ENCODE peak calls at places on chromosomes 13 and 19, in ten cellular contexts. S, A, Q, X, R, N, E, V, U and L are unnamed samples.
A peak's percentile ranks its signal among the peaks of the same experiment; 100 is the strongest.

GRCh38 chr19:4455742-4456565 is 1.6 kb downstream of the UBXN6 start:
- DNase-seq in U (peak; percentile 79), R (no peak), S (no peak), N (no peak), E (peak; percentile 48), X (peak; percentile 41), V (peak; percentile 74), A (peak; percentile 48), Q (no peak), L (peak; percentile 57)

GRCh38 chr19:54549224-54549623 is 24.4 kb upstream of the LILRA2 start:
- DNase-seq in R (no peak), A (no peak), Q (no peak), U (no peak), E (no peak), V (no peak), S (no peak), N (no peak), X (no peak), L (no peak)

GRCh38 chr19:4007836-4008539 is 452 bp downstream of the PIAS4 start:
- DNase-seq in R (no peak), U (peak; percentile 63), X (no peak), V (no peak), Q (no peak), E (peak; percentile 48), N (no peak), A (no peak), S (no peak), L (peak; percentile 71)

GRCh38 chr19:53772943-53773342 is 51.2 kb downstream of the NLRP12 start:
- DNase-seq in Q (peak; percentile 67), N (no peak), S (peak; percentile 49), X (peak; percentile 87), A (peak; percentile 59), U (peak; percentile 83), E (peak; percentile 21), R (no peak), V (no peak), L (peak; percentile 63)

GRCh38 chr13:114099191-114099590 is 33.2 kb downstream of the RASA3 start:
- DNase-seq in A (peak; percentile 89), E (peak; percentile 60), Q (no peak), X (peak; percentile 73), S (no peak), V (peak; percentile 89), N (peak; percentile 85), U (peak; percentile 73), R (peak; percentile 81), L (peak; percentile 77)

GRCh38 chr13:50700664-50701266 is 142.7 kb downstream of the DLEU7 start:
- DNase-seq in A (no peak), X (no peak), R (no peak), V (no peak), Q (no peak), S (no peak), U (no peak), E (no peak), N (no peak), L (no peak)

GRCh38 chr19:14366529-14366928 is 14.7 kb upstream of the ADGRE5 start:
- DNase-seq in Q (peak; percentile 17), U (peak; percentile 81), S (peak; percentile 27), A (peak; percentile 62), R (peak; percentile 79), E (peak; percentile 95), X (peak; percentile 98), N (no peak), V (peak; percentile 57), L (no peak)

GRCh38 chr19:55112781-55113569 is 4.5 kb downstream of the PPP1R12C start:
- DNase-seq in X (no peak), A (no peak), U (peak; percentile 36), V (no peak), Q (no peak), R (no peak), E (no peak), N (no peak), S (no peak), L (no peak)

GRCh38 chr19:47005873-47006272 is 13.8 kb upstream of the NPAS1 start:
- DNase-seq in R (no peak), S (no peak), A (no peak), X (peak; percentile 26), V (no peak), Q (no peak), E (no peak), N (no peak), U (no peak), L (no peak)

GRCh38 chr19:27777726-27778125 is 1435.2 kb downstream of the UQCRFS1 start:
- DNase-seq in Q (no peak), X (no peak), E (no peak), N (no peak), U (no peak), V (no peak), A (peak; percentile 29), S (no peak), R (no peak), L (no peak)

GRCh38 chr19:19422156-19422555 is 16.7 kb downstream of the GATAD2A start:
- DNase-seq in R (no peak), S (no peak), V (no peak), A (no peak), Q (no peak), E (no peak), X (no peak), U (no peak), N (no peak), L (no peak)

GRCh38 chr19:10981496-10981895 is 20.7 kb downstream of the SMARCA4 start:
- DNase-seq in V (no peak), S (no peak), R (no peak), A (no peak), E (no peak), X (no peak), N (no peak), U (no peak), Q (no peak), L (no peak)

GRCh38 chr13:31274345-31274870 is 74.6 kb downstream of the B3GLCT start:
- DNase-seq in N (no peak), Q (no peak), S (no peak), X (no peak), U (no peak), V (no peak), A (no peak), R (no peak), E (no peak), L (no peak)

GRCh38 chr13:94674609-94675348 is 37.6 kb downstream of the SOX21 start:
- DNase-seq in V (no peak), R (no peak), A (peak; percentile 73), U (peak; percentile 78), N (no peak), X (peak; percentile 72), E (peak; percentile 46), S (peak; percentile 55), Q (peak; percentile 71), L (peak; percentile 64)

GRCh38 chr19:56309511-56310185 is 5.0 kb downstream of the ZSCAN5A start:
- DNase-seq in S (peak; percentile 45), A (peak; percentile 64), U (peak; percentile 69), X (peak; percentile 58), R (peak; percentile 74), V (peak; percentile 24), N (no peak), E (peak; percentile 51), Q (peak; percentile 81), L (peak; percentile 73)

DNA sequence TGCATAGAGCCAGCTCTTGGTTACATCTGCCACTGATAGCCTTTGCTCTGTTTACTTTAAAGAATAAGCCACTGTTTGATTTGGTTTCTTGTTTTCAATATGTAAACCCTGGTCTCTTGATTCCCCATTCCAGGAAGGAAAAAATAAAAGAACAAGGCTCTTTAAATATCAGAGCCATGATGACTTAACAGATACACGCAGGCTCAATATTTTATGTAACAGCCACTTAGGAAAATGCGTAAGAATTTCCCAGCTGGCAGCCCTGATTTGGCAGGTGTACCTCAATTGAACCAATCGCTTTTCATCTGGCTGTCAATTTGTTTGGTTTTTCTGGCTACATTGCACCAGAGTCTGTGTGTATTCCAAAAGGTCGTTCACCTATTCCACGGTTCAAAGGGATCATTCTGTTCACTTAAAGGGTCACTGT is 65.6 kb downstream of the IRS2 start:
- DNase-seq in A (no peak), N (no peak), R (no peak), S (no peak), U (no peak), X (no peak), E (no peak), V (no peak), Q (no peak), L (no peak)
- TF ChIP-seq CTCF in A (no peak), N (no peak), R (no peak), S (no peak), U (no peak), X (no peak), E (no peak), V (no peak), Q (no peak), L (no peak)

GRCh38 chr19:18278521-18279265 is 2.7 kb downstream of the JUND start:
- DNase-seq in N (no peak), U (no peak), A (no peak), R (no peak), E (peak; percentile 55), X (no peak), V (no peak), Q (no peak), S (no peak), L (no peak)
- TF ChIP-seq CTCF in N (no peak), U (peak; percentile 32), A (peak; percentile 33), R (no peak), E (no peak), X (peak; percentile 63), V (no peak), Q (no peak), S (peak; percentile 48), L (no peak)

DNA sequence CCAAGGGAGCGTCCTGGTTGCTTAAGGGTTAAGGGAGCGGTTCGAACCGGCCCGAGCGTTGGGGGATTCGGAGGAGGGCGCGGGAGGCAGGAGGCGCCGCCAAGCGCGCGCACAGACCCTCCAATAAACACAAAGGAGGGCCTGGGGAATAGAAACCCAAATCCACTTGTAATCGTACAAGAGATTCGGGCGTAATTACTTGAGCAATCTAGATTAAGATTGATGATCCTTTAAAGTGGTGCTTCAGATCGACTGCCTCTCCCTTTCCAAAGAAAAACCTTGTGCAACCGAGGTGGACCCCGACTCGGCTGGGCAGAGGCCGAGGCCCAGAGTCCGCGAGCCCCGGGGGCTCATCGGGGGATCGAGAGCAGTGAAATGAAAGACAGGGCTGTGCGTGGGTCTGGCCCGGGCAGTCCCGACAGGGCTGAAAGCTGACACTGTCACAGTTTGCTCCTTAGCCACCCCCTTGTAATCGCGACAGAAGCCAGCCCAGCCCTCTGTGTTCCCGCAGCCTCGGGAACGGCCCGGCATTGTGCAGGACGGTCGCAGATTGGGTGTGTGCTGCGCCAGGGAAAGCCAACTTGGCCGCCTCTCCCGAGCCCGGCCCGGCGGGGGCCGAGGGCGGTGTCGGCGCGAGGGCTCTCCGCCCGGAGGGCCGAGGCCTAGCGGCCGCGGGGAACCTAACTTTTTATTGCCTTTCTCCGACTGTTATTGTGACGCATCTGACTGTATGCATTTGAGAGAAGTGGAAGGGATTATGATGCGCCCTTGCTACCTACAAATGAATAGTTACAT is 5.6 kb downstream of the MAB21L1 start:
- DNase-seq in N (peak; percentile 78), X (no peak), E (peak; percentile 9), V (peak; percentile 54), U (peak; percentile 64), S (peak; percentile 23), R (peak; percentile 70), Q (peak; percentile 60), A (peak; percentile 89), L (peak; percentile 77)
- TF ChIP-seq CTCF in N (no peak), X (no peak), E (no peak), V (no peak), U (no peak), S (no peak), R (no peak), Q (no peak), A (no peak), L (no peak)

DNA sequence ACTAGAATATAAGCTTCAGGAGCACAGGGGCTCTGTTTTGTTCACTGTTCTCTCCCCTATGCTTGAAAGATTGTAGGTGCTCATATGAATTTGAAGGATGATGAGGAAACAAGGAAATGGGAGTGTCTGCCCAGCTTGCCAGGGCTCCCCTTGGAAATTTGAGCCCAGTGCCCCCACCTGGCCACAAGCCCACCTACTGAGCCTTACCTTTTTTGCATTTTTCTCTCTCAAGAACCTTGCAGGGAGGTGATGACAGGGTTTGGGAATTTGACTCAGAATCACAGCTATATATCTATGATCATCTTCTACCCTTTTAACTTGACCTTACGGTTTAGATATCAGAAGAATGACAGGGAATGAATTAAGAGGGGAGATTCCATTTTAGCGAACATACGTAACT is 33.8 kb downstream of the SERP2 start:
- DNase-seq in N (no peak), E (no peak), X (no peak), U (no peak), Q (no peak), R (no peak), S (no peak), V (no peak), A (no peak), L (no peak)
- TF ChIP-seq CTCF in N (no peak), E (no peak), X (no peak), U (no peak), Q (no peak), R (no peak), S (no peak), V (no peak), A (no peak), L (no peak)